ENCODE peak calls at places on chromosome 11, in six cellular contexts. F is GM12878, X is HCT116, N is H1, A is SK-N-SH, Q is K562. J is an unnamed sample.

GRCh38 chr11:85844439-85845051 is 10.6 kb upstream of the CCDC83 start:
- DNase-seq in A (no peak), Q (no peak), N (no peak), F (no peak), X (peak), J (peak)

GRCh38 chr11:131629925-131630324 is 259.5 kb downstream of the NTM start:
- DNase-seq in N (no peak), Q (no peak), X (no peak), F (no peak), A (no peak), J (no peak)

GRCh38 chr11:63764712-63765631 is 3.6 kb downstream of the ZFTA start:
- DNase-seq in X (no peak), Q (no peak), F (no peak), N (peak), A (no peak), J (no peak)

GRCh38 chr11:50078001-50078400 is 45.3 kb downstream of the OR4C45 start:
- DNase-seq in F (no peak), Q (no peak), N (no peak), A (no peak), X (no peak), J (no peak)

GRCh38 chr11:62534779-62535545 is 11.6 kb downstream of the AHNAK start:
- DNase-seq in Q (no peak), A (no peak), F (no peak), X (no peak), N (no peak), J (no peak)

GRCh38 chr11:304915-305833 is 2.4 kb upstream of the IFITM2 start:
- DNase-seq in Q (peak), X (no peak), N (no peak), A (peak), F (no peak), J (peak)

GRCh38 chr11:68469642-68470041 is 9.1 kb downstream of the PPP6R3 start:
- DNase-seq in N (no peak), F (no peak), Q (no peak), A (no peak), X (no peak), J (no peak)

GRCh38 chr11:827146-827860 is 416 bp upstream of the CRACR2B start:
- DNase-seq in Q (peak), N (peak), F (no peak), A (peak), X (no peak), J (peak)

GRCh38 chr11:1628506-1629325 is 859 bp upstream of the KRTAP5-5 start:
- DNase-seq in X (no peak), A (peak), F (no peak), Q (peak), N (peak), J (peak)

DNA sequence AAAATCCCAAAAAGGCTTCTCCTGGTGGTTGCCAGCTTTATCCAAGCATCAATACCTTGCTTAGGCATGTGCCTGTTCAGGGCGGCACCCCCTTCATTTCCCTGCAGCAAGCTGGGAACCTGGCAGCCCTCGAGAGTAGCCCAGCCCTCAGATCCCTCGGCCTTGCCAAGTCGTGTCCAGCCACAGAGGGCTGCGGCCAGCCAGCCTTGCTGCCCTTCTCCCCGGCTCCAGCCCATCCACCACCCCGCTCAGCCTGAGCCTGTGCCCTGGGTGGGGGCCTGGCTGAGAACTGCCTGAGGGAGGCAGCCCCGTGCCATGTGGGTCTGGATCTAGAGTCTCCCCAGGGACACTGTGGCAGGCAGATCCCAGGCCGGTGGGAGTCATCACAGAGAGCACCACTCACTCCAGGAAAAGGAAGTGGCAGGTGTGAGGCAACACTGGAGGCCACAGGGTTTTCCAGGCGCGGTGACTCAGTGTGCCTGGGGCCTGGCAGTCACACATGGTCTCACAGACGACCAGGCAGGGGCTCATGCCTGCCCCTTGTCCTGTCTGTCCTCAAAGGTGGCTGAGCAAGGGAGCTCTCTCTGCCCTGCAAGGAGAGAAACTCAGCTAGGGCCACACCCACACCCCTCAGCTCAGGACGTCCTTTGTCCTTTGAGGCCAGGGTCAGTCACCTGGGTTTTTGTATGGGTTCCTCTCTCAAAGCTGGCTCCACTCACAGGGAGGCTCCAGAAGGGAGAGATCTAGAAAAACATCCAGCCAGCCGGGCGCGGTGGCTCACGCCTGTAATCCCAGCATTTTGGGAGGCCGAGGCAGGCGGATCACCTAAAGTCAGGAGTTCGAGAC is 12.2 kb upstream of the CDC42BPG start:
- DNase-seq in A (no peak), Q (no peak), N (no peak), X (peak), F (no peak), J (no peak)
- TF ChIP-seq JUND in A (no peak), Q (peak), N (no peak), X (no peak), F (no peak), J (no peak)

GRCh38 chr11:13136272-13136596 is 127.1 kb downstream of the RASSF10 start:
- DNase-seq in F (no peak), Q (no peak), A (no peak), N (no peak), X (no peak), J (no peak)

GRCh38 chr11:13137778-13138400 is 128.8 kb downstream of the RASSF10 start:
- DNase-seq in A (no peak), X (no peak), F (no peak), N (no peak), Q (no peak), J (no peak)

GRCh38 chr11:13135385-13136271 is 126.5 kb downstream of the RASSF10 start:
- DNase-seq in F (no peak), X (no peak), A (no peak), Q (no peak), N (no peak), J (peak)

GRCh38 chr11:13140028-13140870 is 131.1 kb downstream of the RASSF10 start:
- DNase-seq in A (no peak), N (no peak), F (peak), X (no peak), Q (no peak), J (no peak)

DNA sequence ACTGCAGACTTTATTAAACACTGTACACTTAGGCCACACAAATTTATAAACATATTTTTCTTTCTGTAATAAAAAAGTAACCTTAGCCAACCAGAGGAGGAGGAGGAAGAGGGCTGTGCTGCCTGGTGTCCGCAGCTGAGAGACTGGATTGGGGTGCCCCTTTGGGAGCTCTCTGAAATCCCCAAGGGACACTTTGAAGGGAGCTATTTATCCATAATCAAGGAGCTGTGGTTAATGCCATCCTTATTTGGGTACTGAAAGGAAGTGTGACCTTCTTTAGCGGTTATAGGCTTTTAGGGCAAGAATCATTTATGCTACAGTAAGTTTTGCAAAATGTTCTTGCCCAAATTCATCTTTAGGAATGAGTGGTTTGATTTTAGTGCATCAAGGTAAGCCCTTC is 125.8 kb downstream of the RASSF10 start:
- DNase-seq in Q (no peak), F (no peak), A (no peak), X (no peak), N (no peak), J (no peak)
- TF ChIP-seq JUND in Q (no peak), F (no peak), A (no peak), X (no peak), N (no peak), J (no peak)

GRCh38 chr11:73480677-73481076 is 104.5 kb downstream of the RELT start:
- DNase-seq in A (no peak), Q (no peak), F (no peak), X (no peak), N (no peak), J (no peak)

GRCh38 chr11:73481626-73482025 is 105.4 kb downstream of the RELT start:
- DNase-seq in F (no peak), X (no peak), N (no peak), Q (no peak), A (no peak), J (no peak)

GRCh38 chr11:73475549-73475948 is 99.3 kb downstream of the RELT start:
- DNase-seq in Q (no peak), A (no peak), F (no peak), N (no peak), X (no peak), J (no peak)

GRCh38 chr11:73477518-73477917 is 101.3 kb downstream of the RELT start:
- DNase-seq in N (no peak), A (no peak), F (no peak), X (no peak), Q (no peak), J (no peak)

DNA sequence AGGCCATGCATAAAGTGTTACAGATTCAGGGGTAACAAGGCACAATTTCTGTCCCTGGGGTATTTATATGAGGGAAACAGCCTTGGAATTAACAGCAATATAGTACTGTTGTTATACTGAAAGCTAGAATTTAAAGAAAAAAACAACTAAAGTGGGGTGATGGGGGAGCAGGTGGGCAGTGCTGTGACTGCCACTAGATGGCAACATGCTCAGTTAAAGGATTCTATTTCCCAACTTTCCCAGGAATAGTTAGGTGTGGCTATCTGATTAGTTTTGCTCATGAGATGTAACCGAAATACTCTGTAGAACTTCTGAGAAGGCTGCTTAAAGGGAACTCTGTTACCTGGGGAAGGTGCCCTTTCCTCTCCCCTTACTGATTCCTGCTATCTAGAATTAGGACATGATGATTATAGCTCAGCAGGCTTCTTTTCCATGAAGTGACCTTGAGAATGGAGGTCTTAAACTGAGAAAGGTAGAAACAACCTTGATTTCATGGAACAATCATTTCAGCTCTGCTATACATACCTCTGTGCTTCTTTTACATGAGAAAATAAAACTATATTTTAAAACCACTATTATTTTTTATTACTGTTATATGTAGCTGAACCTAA is 102.6 kb downstream of the RELT start:
- DNase-seq in X (peak), Q (peak), F (no peak), N (no peak), A (peak), J (peak)
- TF ChIP-seq JUND in X (no peak), Q (no peak), F (no peak), N (no peak), A (no peak), J (no peak)

DNA sequence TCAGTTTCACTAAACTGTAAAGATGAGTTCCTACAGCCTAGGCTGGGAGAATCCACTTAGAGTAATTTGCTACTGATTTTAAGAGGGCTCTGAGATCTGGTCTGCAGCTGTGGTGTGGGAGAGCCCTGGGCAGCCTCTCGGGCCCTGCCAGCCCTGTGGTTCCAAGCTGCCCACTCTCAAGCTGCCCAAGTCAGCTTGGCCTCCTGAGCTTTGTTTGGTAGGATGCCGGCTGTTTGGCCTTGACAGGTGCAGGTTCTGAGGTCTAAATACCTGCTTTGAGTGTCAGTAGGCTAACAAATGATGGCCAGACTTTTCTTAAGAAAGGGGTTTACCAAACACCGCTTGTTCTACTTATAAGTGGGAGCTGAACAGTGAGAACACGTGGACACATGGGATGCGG is 133.3 kb upstream of the TTC12 start:
- DNase-seq in X (no peak), Q (no peak), A (no peak), N (no peak), F (no peak), J (no peak)
- TF ChIP-seq JUND in X (no peak), Q (no peak), A (no peak), N (no peak), F (no peak), J (no peak)

GRCh38 chr11:121099885-121100284 is 1.2 kb upstream of the TECTA start:
- DNase-seq in F (no peak), A (no peak), N (no peak), Q (no peak), X (no peak), J (no peak)
- TF ChIP-seq JUND in F (no peak), A (no peak), N (no peak), Q (no peak), X (no peak), J (no peak)

DNA sequence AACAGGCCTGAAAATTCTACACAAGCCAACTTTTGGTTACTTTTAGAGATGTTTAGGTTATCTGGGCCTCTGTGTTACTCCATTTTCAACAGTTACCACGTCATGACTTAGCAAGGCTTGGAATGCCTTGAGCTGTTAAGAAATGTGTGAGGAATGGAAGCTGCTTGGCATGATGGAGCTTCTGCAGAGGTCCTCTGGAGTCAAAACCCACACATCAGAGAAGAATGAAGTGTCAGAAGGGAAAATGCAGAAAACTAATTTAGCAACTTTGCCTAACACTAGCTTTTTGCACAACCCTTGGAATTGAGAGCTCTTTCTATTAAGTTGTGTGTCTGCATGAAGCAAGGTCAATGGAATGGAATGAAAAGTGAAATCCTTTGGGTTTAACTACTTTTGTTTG is 27.4 kb downstream of the FAT3 start:
- DNase-seq in A (no peak), X (no peak), Q (no peak), F (no peak), N (no peak), J (no peak)
- TF ChIP-seq JUND in A (no peak), X (no peak), Q (no peak), F (no peak), N (no peak), J (no peak)